ENCODE peak calls at places on chromosomes 16 and 17, in six cellular contexts. One of them, this sample, is unnamed.

GRCh38 chr16:77511053-77511452 is 76.2 kb upstream of the ADAMTS18 start:
- DNase-seq in H9: no peak
- DNase-seq in IMR-90: no peak
- DNase-seq in mesenchymal stem cell: no peak
- DNase-seq in H1: no peak
- DNase-seq in trophoblast cell: no peak
- DNase-seq in this sample: no peak

GRCh38 chr16:71882505-71883192 is 1.3 kb downstream of the ZNF821 start:
- DNase-seq in H9: peak
- DNase-seq in IMR-90: peak
- DNase-seq in mesenchymal stem cell: peak
- DNase-seq in H1: no peak
- DNase-seq in trophoblast cell: peak
- DNase-seq in this sample: peak

GRCh38 chr17:45584092-45585036 is 93.8 kb upstream of the PLEKHM1 start:
- DNase-seq in H9: peak
- DNase-seq in IMR-90: peak
- DNase-seq in mesenchymal stem cell: peak
- DNase-seq in H1: no peak
- DNase-seq in trophoblast cell: peak
- DNase-seq in this sample: peak

GRCh38 chr17:49104511-49105074 is 28.0 kb upstream of the B4GALNT2 start:
- DNase-seq in H9: no peak
- DNase-seq in IMR-90: peak
- DNase-seq in mesenchymal stem cell: peak
- DNase-seq in H1: no peak
- DNase-seq in trophoblast cell: no peak
- DNase-seq in this sample: no peak

GRCh38 chr17:64063088-64063487 is 42.7 kb upstream of the ICAM2 start:
- DNase-seq in H9: no peak
- DNase-seq in IMR-90: no peak
- DNase-seq in mesenchymal stem cell: no peak
- DNase-seq in H1: no peak
- DNase-seq in trophoblast cell: no peak
- DNase-seq in this sample: no peak

GRCh38 chr16:84687715-84688114 is 12.1 kb upstream of the USP10 start:
- DNase-seq in H9: no peak
- DNase-seq in IMR-90: peak
- DNase-seq in mesenchymal stem cell: peak
- DNase-seq in H1: no peak
- DNase-seq in trophoblast cell: no peak
- DNase-seq in this sample: no peak

GRCh38 chr16:28096974-28097373 is 33.5 kb upstream of the GSG1L start:
- DNase-seq in H9: no peak
- DNase-seq in IMR-90: no peak
- DNase-seq in mesenchymal stem cell: no peak
- DNase-seq in H1: no peak
- DNase-seq in trophoblast cell: no peak
- DNase-seq in this sample: no peak

GRCh38 chr16:86924537-86924936 is 346.2 kb downstream of the FOXL1 start:
- DNase-seq in H9: no peak
- DNase-seq in IMR-90: peak
- DNase-seq in mesenchymal stem cell: peak
- DNase-seq in H1: no peak
- DNase-seq in trophoblast cell: no peak
- DNase-seq in this sample: no peak

GRCh38 chr16:56997264-56997663 is 7.9 kb downstream of the NLRC5 start:
- DNase-seq in H9: no peak
- DNase-seq in IMR-90: no peak
- DNase-seq in mesenchymal stem cell: no peak
- DNase-seq in H1: no peak
- DNase-seq in trophoblast cell: no peak
- DNase-seq in this sample: no peak

GRCh38 chr16:84194470-84195200 is 3.7 kb downstream of the ADAD2 start:
- DNase-seq in H9: no peak
- DNase-seq in IMR-90: no peak
- DNase-seq in mesenchymal stem cell: no peak
- DNase-seq in H1: no peak
- DNase-seq in trophoblast cell: no peak
- DNase-seq in this sample: no peak

GRCh38 chr16:4426722-4427372 is 1.2 kb downstream of the DNAJA3 start:
- DNase-seq in H9: no peak
- DNase-seq in IMR-90: no peak
- DNase-seq in mesenchymal stem cell: no peak
- DNase-seq in H1: no peak
- DNase-seq in trophoblast cell: no peak
- DNase-seq in this sample: no peak

GRCh38 chr16:4420703-4421102 is 4.3 kb upstream of the CORO7 start:
- DNase-seq in H9: no peak
- DNase-seq in IMR-90: no peak
- DNase-seq in mesenchymal stem cell: peak
- DNase-seq in H1: no peak
- DNase-seq in trophoblast cell: no peak
- DNase-seq in this sample: no peak

GRCh38 chr16:4426021-4426684 is 485 bp downstream of the DNAJA3 start:
- DNase-seq in H9: no peak
- DNase-seq in IMR-90: no peak
- DNase-seq in mesenchymal stem cell: no peak
- DNase-seq in H1: no peak
- DNase-seq in trophoblast cell: no peak
- DNase-seq in this sample: no peak

GRCh38 chr16:4428500-4428899 is 2.8 kb downstream of the DNAJA3 start:
- DNase-seq in H9: no peak
- DNase-seq in IMR-90: no peak
- DNase-seq in mesenchymal stem cell: no peak
- DNase-seq in H1: no peak
- DNase-seq in trophoblast cell: no peak
- DNase-seq in this sample: no peak

DNA sequence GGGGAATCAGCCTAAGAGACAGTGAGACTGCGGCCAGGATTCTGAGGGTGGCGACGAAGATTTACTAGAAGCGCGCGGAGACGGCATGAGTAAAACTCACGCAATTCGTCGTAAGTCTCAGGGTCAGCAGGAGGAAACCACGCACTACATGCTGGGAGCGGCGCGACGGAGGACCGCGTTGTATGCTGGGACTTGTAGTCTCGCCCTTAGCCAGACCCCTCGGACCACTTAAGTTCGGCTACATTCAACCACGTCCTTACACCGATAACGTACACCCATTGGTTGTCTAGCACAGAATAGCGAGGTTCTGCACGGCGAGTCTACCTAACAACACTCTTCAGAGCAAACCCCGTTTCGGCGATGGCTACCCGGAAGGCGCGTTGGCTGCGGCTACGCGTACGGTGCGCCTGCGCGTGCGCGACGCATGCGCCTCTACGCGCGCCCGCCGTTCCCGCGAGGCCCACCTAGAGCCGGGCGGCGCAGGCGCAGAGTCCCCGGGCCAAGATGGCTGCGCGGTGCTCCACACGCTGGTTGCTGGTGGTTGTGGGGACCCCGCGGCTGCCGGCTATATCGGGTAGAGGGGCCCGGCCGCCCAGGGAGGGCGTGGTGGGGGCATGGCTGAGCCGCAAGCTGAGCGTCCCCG is at the start of gene DNAJA3:
- DNase-seq in H9: peak
- DNase-seq in IMR-90: peak
- DNase-seq in mesenchymal stem cell: peak
- DNase-seq in H1: peak
- DNase-seq in trophoblast cell: peak
- DNase-seq in this sample: peak
- H2BK5ac ChIP-seq in H9: no peak
- H2BK5ac ChIP-seq in IMR-90: peak
- H2BK5ac ChIP-seq in mesenchymal stem cell: peak
- H2BK5ac ChIP-seq in H1: peak
- H2BK5ac ChIP-seq in trophoblast cell: peak
- H2BK5ac ChIP-seq in this sample: peak

DNA sequence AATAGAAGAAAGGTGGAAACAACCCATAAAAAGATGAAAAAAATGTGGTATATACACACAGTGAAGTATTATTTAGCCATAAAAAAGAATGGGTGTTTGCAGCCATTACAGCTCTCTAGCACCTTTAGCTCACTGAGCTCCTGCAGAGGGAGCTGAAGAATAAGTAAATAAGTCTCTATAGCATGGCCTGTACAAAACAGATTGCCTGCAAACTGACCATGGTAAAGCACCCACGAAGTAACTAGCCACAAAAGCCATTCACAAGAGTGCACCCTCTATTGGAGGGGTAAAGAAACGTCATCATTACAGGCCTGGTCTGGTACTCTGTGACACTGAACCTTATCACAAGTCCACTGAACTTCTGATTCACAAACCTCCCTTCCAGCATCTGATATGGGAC is 76.3 kb downstream of the USP32 start:
- DNase-seq in H9: no peak
- DNase-seq in IMR-90: no peak
- DNase-seq in mesenchymal stem cell: no peak
- DNase-seq in H1: no peak
- DNase-seq in trophoblast cell: no peak
- DNase-seq in this sample: no peak
- H3K14ac ChIP-seq in H9: no peak
- H3K14ac ChIP-seq in IMR-90: no peak
- H3K14ac ChIP-seq in mesenchymal stem cell: no peak
- H3K14ac ChIP-seq in H1: no peak
- H3K14ac ChIP-seq in trophoblast cell: no peak
- H3K14ac ChIP-seq in this sample: no peak

GRCh38 chr17:80413771-80414507 is 1.0 kb upstream of the ENDOV start:
- DNase-seq in H9: no peak
- DNase-seq in IMR-90: no peak
- DNase-seq in mesenchymal stem cell: no peak
- DNase-seq in H1: no peak
- DNase-seq in trophoblast cell: no peak
- DNase-seq in this sample: no peak

GRCh38 chr17:80415626-80416042 is 667 bp downstream of the ENDOV start:
- DNase-seq in H9: no peak
- DNase-seq in IMR-90: no peak
- DNase-seq in mesenchymal stem cell: no peak
- DNase-seq in H1: no peak
- DNase-seq in trophoblast cell: no peak
- DNase-seq in this sample: no peak

GRCh38 chr17:80414508-80414802 is 512 bp upstream of the ENDOV start:
- DNase-seq in H9: peak
- DNase-seq in IMR-90: no peak
- DNase-seq in mesenchymal stem cell: no peak
- DNase-seq in H1: no peak
- DNase-seq in trophoblast cell: no peak
- DNase-seq in this sample: no peak

GRCh38 chr17:80416260-80416939 is 1.4 kb downstream of the ENDOV start:
- DNase-seq in H9: no peak
- DNase-seq in IMR-90: no peak
- DNase-seq in mesenchymal stem cell: no peak
- DNase-seq in H1: no peak
- DNase-seq in trophoblast cell: no peak
- DNase-seq in this sample: no peak

GRCh38 chr17:80414803-80415625 is at the start of gene ENDOV:
- DNase-seq in H9: peak
- DNase-seq in IMR-90: peak
- DNase-seq in mesenchymal stem cell: peak
- DNase-seq in H1: peak
- DNase-seq in trophoblast cell: peak
- DNase-seq in this sample: peak
- H2BK5ac ChIP-seq in H9: no peak
- H2BK5ac ChIP-seq in IMR-90: peak
- H2BK5ac ChIP-seq in mesenchymal stem cell: peak
- H2BK5ac ChIP-seq in H1: peak
- H2BK5ac ChIP-seq in trophoblast cell: peak
- H2BK5ac ChIP-seq in this sample: peak

GRCh38 chr17:81261096-81261495 is 22.0 kb downstream of the NDUFAF8 start:
- DNase-seq in H9: no peak
- DNase-seq in IMR-90: no peak
- DNase-seq in mesenchymal stem cell: no peak
- DNase-seq in H1: no peak
- DNase-seq in trophoblast cell: no peak
- DNase-seq in this sample: no peak

GRCh38 chr17:81264640-81265039 is 25.5 kb downstream of the NDUFAF8 start:
- DNase-seq in H9: no peak
- DNase-seq in IMR-90: no peak
- DNase-seq in mesenchymal stem cell: no peak
- DNase-seq in H1: no peak
- DNase-seq in trophoblast cell: no peak
- DNase-seq in this sample: no peak

GRCh38 chr17:81265576-81265975 is 26.5 kb downstream of the NDUFAF8 start:
- DNase-seq in H9: no peak
- DNase-seq in IMR-90: no peak
- DNase-seq in mesenchymal stem cell: no peak
- DNase-seq in H1: no peak
- DNase-seq in trophoblast cell: no peak
- DNase-seq in this sample: no peak

GRCh38 chr17:81261582-81262336 is 22.6 kb downstream of the NDUFAF8 start:
- DNase-seq in H9: no peak
- DNase-seq in IMR-90: no peak
- DNase-seq in mesenchymal stem cell: no peak
- DNase-seq in H1: no peak
- DNase-seq in trophoblast cell: no peak
- DNase-seq in this sample: no peak

GRCh38 chr17:81263371-81264181 is 24.5 kb downstream of the NDUFAF8 start:
- DNase-seq in H9: no peak
- DNase-seq in IMR-90: no peak
- DNase-seq in mesenchymal stem cell: no peak
- DNase-seq in H1: no peak
- DNase-seq in trophoblast cell: no peak
- DNase-seq in this sample: no peak
- H3K14ac ChIP-seq in H9: no peak
- H3K14ac ChIP-seq in IMR-90: no peak
- H3K14ac ChIP-seq in mesenchymal stem cell: no peak
- H3K14ac ChIP-seq in H1: no peak
- H3K14ac ChIP-seq in trophoblast cell: no peak
- H3K14ac ChIP-seq in this sample: no peak

DNA sequence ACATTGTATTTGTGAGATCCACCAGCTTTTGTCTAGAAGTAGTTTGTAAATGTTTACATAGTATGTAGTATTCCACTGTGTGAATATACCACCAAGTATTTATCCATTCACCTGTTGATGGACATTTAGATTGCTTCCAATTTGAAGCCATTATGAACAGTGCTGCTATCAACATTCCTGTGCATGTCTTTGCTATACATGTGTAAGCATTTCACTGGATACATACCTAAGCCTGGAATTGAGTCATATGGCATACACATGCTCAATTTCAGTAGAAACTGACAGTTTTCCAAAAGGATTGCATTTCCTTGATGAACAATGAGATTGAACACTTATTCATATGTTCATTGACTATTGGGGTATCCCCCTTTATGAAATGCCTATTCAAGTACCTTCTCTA is 540.6 kb upstream of the SOX9 start:
- DNase-seq in H9: no peak
- DNase-seq in IMR-90: peak
- DNase-seq in mesenchymal stem cell: no peak
- DNase-seq in H1: no peak
- DNase-seq in trophoblast cell: no peak
- DNase-seq in this sample: no peak
- H2BK5ac ChIP-seq in H9: no peak
- H2BK5ac ChIP-seq in IMR-90: no peak
- H2BK5ac ChIP-seq in mesenchymal stem cell: no peak
- H2BK5ac ChIP-seq in H1: no peak
- H2BK5ac ChIP-seq in trophoblast cell: no peak
- H2BK5ac ChIP-seq in this sample: no peak

DNA sequence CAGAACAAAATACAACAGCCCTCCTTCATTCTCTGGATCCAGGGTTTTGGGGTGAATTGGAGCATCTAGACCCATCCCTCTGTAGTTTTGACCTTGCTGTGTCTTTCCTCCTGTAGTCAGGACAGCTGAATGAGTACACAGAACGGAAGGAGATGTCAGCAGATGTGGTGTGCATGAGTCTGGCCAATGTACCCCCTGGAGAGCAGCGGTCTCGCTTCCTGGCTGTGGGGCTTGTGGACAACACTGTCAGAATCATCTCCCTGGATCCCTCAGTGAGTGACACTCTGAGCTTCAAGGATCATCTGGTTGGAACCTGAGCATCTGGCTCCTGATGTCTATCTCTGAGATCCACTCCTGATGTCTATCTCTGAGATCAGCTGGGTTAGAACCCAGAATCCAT is 32.4 kb downstream of the SF3B3 start:
- DNase-seq in H9: no peak
- DNase-seq in IMR-90: no peak
- DNase-seq in mesenchymal stem cell: peak
- DNase-seq in H1: no peak
- DNase-seq in trophoblast cell: no peak
- DNase-seq in this sample: no peak
- H3K14ac ChIP-seq in H9: no peak
- H3K14ac ChIP-seq in IMR-90: no peak
- H3K14ac ChIP-seq in mesenchymal stem cell: no peak
- H3K14ac ChIP-seq in H1: no peak
- H3K14ac ChIP-seq in trophoblast cell: no peak
- H3K14ac ChIP-seq in this sample: no peak

This sample was measured in neuronal stem cell.